ENCODE peak calls at places on chromosomes 12 and 14, in nine cellular contexts. M is uterus; A is immature natural killer cell; Q is B cell; F is GM13977; J is iris pigment epithelial cell; S is stimulated activated effector memory CD8-positive, alpha-beta T cell treated with anti-CD3 and anti-CD28 coated beads, Interleukin-12 subunit alpha, Interleukin-12 subunit beta, amount 100 ng/mL, for 72 hours; T is ovary; C is neural crest cell. E is an unnamed sample.

GRCh38 chr12:953776-954175 is 4.3 kb upstream of the RAD52 start:
- DNase-seq in Q (no peak), A (no peak), T (no peak), C (no peak), F (no peak), M (no peak), J (peak), S (no peak), E (peak)

GRCh38 chr14:29310757-29311156 is 544.2 kb downstream of the FOXG1 start:
- DNase-seq in A (no peak), M (no peak), J (peak), S (no peak), C (no peak), T (no peak), Q (no peak), F (no peak), E (peak)

GRCh38 chr12:78086553-78087362 is 256.1 kb downstream of the NAV3 start:
- DNase-seq in Q (no peak), T (no peak), C (no peak), A (no peak), F (no peak), M (no peak), S (no peak), J (no peak), E (peak)

GRCh38 chr14:105314287-105315185 is at the start of gene PACS2:
- DNase-seq in T (peak), M (peak), Q (peak), F (peak), A (peak), C (peak), S (peak), J (peak), E (peak)

GRCh38 chr14:79605863-79606262 is 605.4 kb downstream of the DIO2 start:
- DNase-seq in Q (no peak), M (no peak), C (no peak), S (no peak), T (no peak), J (no peak), A (no peak), F (no peak), E (no peak)

GRCh38 chr12:128983371-128983770 is 130.1 kb downstream of the GLT1D1 start:
- DNase-seq in C (no peak), S (no peak), A (no peak), J (no peak), M (no peak), T (no peak), F (no peak), Q (no peak), E (no peak)

GRCh38 chr12:33438890-33439586 is 581 bp downstream of the SYT10 start:
- DNase-seq in T (no peak), M (no peak), Q (no peak), C (peak), S (no peak), A (no peak), J (peak), F (no peak), E (no peak)

GRCh38 chr12:83361486-83361885 is 674.8 kb downstream of the TMTC2 start:
- DNase-seq in M (no peak), Q (no peak), S (no peak), A (no peak), T (no peak), C (no peak), F (no peak), J (no peak), E (no peak)

GRCh38 chr12:69630191-69630590 is 19.5 kb upstream of the LRRC10 start:
- DNase-seq in C (no peak), M (no peak), A (no peak), T (no peak), F (no peak), J (no peak), S (no peak), Q (no peak), E (no peak)

GRCh38 chr12:55713721-55714120 is 2.1 kb upstream of the BLOC1S1 start:
- DNase-seq in Q (no peak), C (no peak), A (no peak), J (peak), M (no peak), F (no peak), S (no peak), T (no peak), E (peak)

GRCh38 chr12:110270125-110270962 is 10.7 kb upstream of the ATP2A2 start:
- DNase-seq in A (no peak), Q (no peak), C (no peak), J (peak), S (no peak), F (no peak), M (peak), T (peak), E (peak)

GRCh38 chr14:38103542-38104225 is 104.0 kb upstream of the SSTR1 start:
- DNase-seq in T (no peak), F (no peak), J (no peak), Q (no peak), M (no peak), C (no peak), S (no peak), A (peak), E (no peak)

GRCh38 chr12:130192667-130193345 is 30.5 kb downstream of the FZD10 start:
- DNase-seq in F (no peak), S (no peak), A (no peak), M (no peak), T (no peak), J (no peak), C (no peak), Q (no peak), E (no peak)

GRCh38 chr12:53743277-53744129 is 8.3 kb downstream of the CISTR start:
- DNase-seq in M (peak), C (peak), F (peak), S (peak), A (peak), Q (peak), J (peak), T (peak), E (peak)

GRCh38 chr14:65173973-65174693 is 71.8 kb upstream of the MAX start:
- DNase-seq in F (no peak), J (peak), A (no peak), M (peak), T (no peak), C (peak), Q (no peak), S (no peak), E (no peak)

GRCh38 chr12:50589650-50590435 is 85.1 kb downstream of the DIP2B start:
- DNase-seq in C (no peak), J (peak), Q (no peak), F (no peak), S (no peak), A (no peak), M (no peak), T (no peak), E (peak)

GRCh38 chr12:111753144-111753881 is 13.4 kb upstream of the ALDH2 start:
- DNase-seq in T (peak), C (peak), A (no peak), J (peak), Q (peak), M (peak), S (no peak), F (peak), E (peak)

GRCh38 chr14:70086685-70087379 is 101.9 kb downstream of the SLC8A3 start:
- DNase-seq in Q (peak), M (no peak), F (peak), C (peak), T (no peak), S (no peak), J (peak), A (no peak), E (peak)

GRCh38 chr14:29054119-29054518 is 287.5 kb downstream of the FOXG1 start:
- DNase-seq in M (no peak), C (no peak), S (no peak), A (no peak), J (peak), F (no peak), Q (no peak), T (no peak), E (no peak)

GRCh38 chr12:66724616-66725015 is 45.7 kb upstream of the GRIP1 start:
- DNase-seq in F (no peak), M (no peak), J (no peak), T (no peak), C (peak), S (no peak), Q (no peak), A (no peak), E (no peak)

E was measured in EL.